ENCODE peak calls at places on chromosomes 11 and 22, in four cellular contexts. S is colonic mucosa, U is lower leg skin, O is GM13976. J is an unnamed sample.

GRCh38 chr22:29268511-29269229 is 602 bp downstream of the EWSR1 start:
- DNase-seq in S (no peak), U (peak), O (peak), J (peak)

GRCh38 chr11:11407065-11407737 is 54.2 kb upstream of the CSNK2A3 start:
- DNase-seq in S (no peak), U (no peak), O (no peak), J (no peak)

GRCh38 chr11:19956228-19956627 is 204.0 kb downstream of the DBX1 start:
- DNase-seq in S (no peak), U (no peak), O (no peak), J (no peak)

GRCh38 chr22:46801331-46801811 is 38.9 kb downstream of the TBC1D22A start:
- DNase-seq in S (no peak), U (no peak), O (no peak), J (no peak)

GRCh38 chr22:44845796-44846720 is 93.7 kb downstream of the ARHGAP8 start:
- DNase-seq in S (no peak), U (no peak), O (no peak), J (no peak)

GRCh38 chr11:70230151-70230839 is 27.2 kb downstream of the FADD start:
- DNase-seq in S (no peak), U (no peak), O (no peak), J (no peak)

GRCh38 chr11:132312161-132312560 is 941.7 kb downstream of the NTM start:
- DNase-seq in S (no peak), U (no peak), O (no peak), J (no peak)

GRCh38 chr22:39356464-39356863 is 6.7 kb downstream of the SYNGR1 start:
- DNase-seq in S (no peak), U (peak), O (peak), J (no peak)

GRCh38 chr22:20205964-20206708 is 55.3 kb upstream of the CCDC188 start:
- DNase-seq in S (peak), U (peak), O (peak), J (peak)

GRCh38 chr11:130945945-130946344 is 29.7 kb upstream of the SNX19 start:
- DNase-seq in S (no peak), U (no peak), O (no peak), J (no peak)

GRCh38 chr22:38411016-38411415 is 44.0 kb downstream of the KCNJ4 start:
- DNase-seq in S (peak), U (no peak), O (no peak), J (no peak)

GRCh38 chr11:62575837-62576236 is 2.1 kb upstream of the EEF1G start:
- DNase-seq in S (no peak), U (no peak), O (no peak), J (no peak)

GRCh38 chr22:47119181-47119580 is 356.7 kb downstream of the TBC1D22A start:
- DNase-seq in S (no peak), U (no peak), O (no peak), J (no peak)

GRCh38 chr11:118175600-118176399 is 639 bp downstream of the SCN2B start:
- DNase-seq in S (no peak), U (no peak), O (no peak), J (no peak)

GRCh38 chr11:118175031-118175531 is 1.4 kb downstream of the SCN2B start:
- DNase-seq in S (no peak), U (no peak), O (no peak), J (no peak)

GRCh38 chr11:118174006-118174567 is 2.4 kb downstream of the SCN2B start:
- DNase-seq in S (no peak), U (no peak), O (no peak), J (no peak)

GRCh38 chr11:118180300-118180703 is 3.9 kb upstream of the SCN2B start:
- DNase-seq in S (no peak), U (peak), O (no peak), J (peak)

DNA sequence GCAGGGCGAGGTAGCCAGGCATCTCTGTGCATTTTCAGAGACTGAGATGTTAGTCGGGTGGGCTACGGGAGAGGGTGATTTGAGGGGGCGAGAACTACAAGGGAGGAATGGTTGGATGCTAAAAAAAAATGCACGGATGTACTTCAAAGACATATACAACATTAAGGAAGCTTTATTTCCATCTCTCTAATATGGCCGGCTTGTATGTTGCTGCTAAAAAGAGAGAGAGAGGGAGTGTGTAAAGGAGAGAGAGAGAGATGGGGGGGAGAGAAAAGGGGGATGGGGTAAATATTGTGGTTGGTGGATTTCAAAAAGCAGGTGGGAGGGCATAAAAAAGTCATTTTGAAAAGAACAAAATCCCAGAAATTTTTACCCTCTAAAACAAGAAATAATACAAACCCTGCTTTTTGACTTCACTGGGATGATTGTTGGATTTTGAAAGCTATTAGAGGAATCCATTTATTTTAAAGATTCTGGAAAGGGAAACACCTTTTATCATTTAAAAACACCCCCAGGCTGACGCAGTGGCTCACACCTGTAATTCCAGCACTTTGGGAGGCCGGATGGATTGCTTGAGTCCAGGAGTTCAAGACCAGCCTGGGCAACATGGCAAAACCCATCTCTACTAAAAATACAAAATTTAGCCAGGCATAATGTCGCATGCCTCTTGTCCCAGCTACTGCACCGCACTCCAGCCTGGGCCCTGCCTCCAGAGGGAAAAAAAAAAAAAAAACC is at the start of gene SCN2B:
- DNase-seq in S (no peak), U (no peak), O (no peak), J (no peak)
- TF ChIP-seq CTCF in S (no peak), U (no peak), O (no peak), J (no peak)

GRCh38 chr11:46117842-46118241 is 3.4 kb downstream of the PHF21A start:
- DNase-seq in S (no peak), U (no peak), O (no peak), J (no peak)
- TF ChIP-seq CTCF in S (no peak), U (no peak), O (no peak), J (no peak)

DNA sequence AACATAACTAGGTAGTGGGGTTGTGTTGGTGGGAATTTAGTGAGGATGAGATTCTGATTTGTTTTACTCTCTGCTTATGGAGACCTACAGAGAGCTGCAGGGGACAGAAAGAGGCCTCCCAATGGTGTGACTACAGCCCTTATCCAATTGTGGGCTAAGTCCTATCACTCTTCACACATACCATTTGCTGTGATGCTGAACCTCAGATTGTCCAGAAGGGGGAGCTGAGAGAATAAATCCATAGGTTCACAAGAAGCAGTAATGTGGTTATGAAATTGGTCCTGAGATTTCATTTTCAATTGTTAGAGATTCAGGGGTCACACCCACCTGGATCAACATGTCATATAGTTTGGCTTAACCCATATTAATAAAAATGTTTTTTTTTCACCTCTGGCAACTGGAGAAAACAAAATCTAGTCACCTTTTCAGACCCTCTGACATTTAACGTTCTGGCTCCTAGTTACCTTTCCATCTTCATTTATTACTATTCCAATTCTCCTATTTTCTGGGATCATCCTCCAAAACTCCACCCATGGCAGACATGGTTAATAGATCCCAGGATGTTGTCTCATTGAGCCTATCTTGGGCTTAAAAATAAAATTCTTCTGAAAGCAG is 53.3 kb upstream of the PTPN5 start:
- DNase-seq in S (no peak), U (no peak), O (peak), J (no peak)
- TF ChIP-seq CTCF in S (peak), U (no peak), O (peak), J (peak)

GRCh38 chr11:96827164-96827563 is 437.4 kb downstream of the JRKL start:
- DNase-seq in S (no peak), U (no peak), O (no peak), J (no peak)
- TF ChIP-seq CTCF in S (no peak), U (no peak), O (no peak), J (no peak)

GRCh38 chr22:25741692-25742626 is at the start of gene MYO18B:
- DNase-seq in S (no peak), U (no peak), O (no peak), J (no peak)

GRCh38 chr22:25739659-25740344 is 2.2 kb upstream of the MYO18B start:
- DNase-seq in S (no peak), U (no peak), O (no peak), J (no peak)

GRCh38 chr22:25735657-25736056 is 6.3 kb upstream of the MYO18B start:
- DNase-seq in S (no peak), U (no peak), O (no peak), J (no peak)

GRCh38 chr22:25736378-25737011 is 5.5 kb upstream of the MYO18B start:
- DNase-seq in S (no peak), U (no peak), O (no peak), J (peak)
- TF ChIP-seq CTCF in S (no peak), U (no peak), O (no peak), J (no peak)

GRCh38 chr11:45083544-45084087 is 62.8 kb upstream of the PRDM11 start:
- DNase-seq in S (peak), U (no peak), O (no peak), J (peak)
- TF ChIP-seq CTCF in S (no peak), U (no peak), O (peak), J (no peak)